ENCODE peak calls at places on chromosomes 6 and 20, in ten cellular contexts. B is tibial nerve, L is right lobe of liver, C is body of pancreas, X is osteoblast, E is uterus, P is HCT116, M is AG09309, K is mesothelial cell of epicardium, G is fibroblast of mammary gland. A is an unnamed sample.

GRCh38 chr6:18362058-18362561 is 25.0 kb upstream of the RNF144B start:
- DNase-seq in C (peak; percentile 56), G (peak; percentile 88), L (no peak), P (no peak), B (no peak), E (peak; percentile 29), X (peak; percentile 79), K (no peak), M (peak; percentile 82), A (no peak)

GRCh38 chr6:34414999-34415858 is 10.6 kb downstream of the RPS10 start:
- DNase-seq in X (peak; percentile 85), P (peak; percentile 38), K (no peak), M (peak; percentile 60), G (peak; percentile 86), C (peak; percentile 90), B (peak; percentile 42), E (peak; percentile 63), L (peak; percentile 75), A (no peak)

GRCh38 chr6:108736832-108737231 is 111.4 kb upstream of the ARMC2 start:
- DNase-seq in G (peak; percentile 82), X (peak; percentile 96), K (no peak), L (peak; percentile 26), E (peak; percentile 32), P (peak; percentile 78), B (no peak), M (no peak), C (peak; percentile 35), A (no peak)

GRCh38 chr6:30885481-30885998 is 1.2 kb downstream of the DDR1 start:
- DNase-seq in K (no peak), C (peak; percentile 66), E (no peak), G (no peak), M (no peak), P (no peak), X (peak; percentile 85), B (no peak), L (no peak), A (no peak)

GRCh38 chr6:137237413-137238170 is 18.4 kb upstream of the IFNGR1 start:
- DNase-seq in P (no peak), B (no peak), C (no peak), G (peak; percentile 81), X (peak; percentile 80), L (no peak), E (no peak), M (peak; percentile 62), K (no peak), A (no peak)

GRCh38 chr20:2585811-2586210 is 49.4 kb downstream of the TMC2 start:
- DNase-seq in C (no peak), K (no peak), B (no peak), E (no peak), L (no peak), M (peak; percentile 11), X (peak; percentile 62), G (peak; percentile 70), P (no peak), A (no peak)

GRCh38 chr6:118744261-118744941 is 93.0 kb upstream of the CEP85L start:
- DNase-seq in E (no peak), P (no peak), K (no peak), L (no peak), M (no peak), B (no peak), C (no peak), X (peak; percentile 76), G (peak; percentile 68), A (no peak)

GRCh38 chr6:138963531-138963930 is 24.5 kb downstream of the REPS1 start:
- DNase-seq in E (no peak), L (no peak), X (no peak), B (no peak), M (no peak), C (no peak), P (no peak), G (no peak), K (no peak), A (no peak)

GRCh38 chr6:92473056-92473455 is 946.3 kb downstream of the EPHA7 start:
- DNase-seq in B (no peak), L (no peak), P (no peak), C (no peak), X (no peak), G (no peak), K (no peak), M (no peak), E (no peak), A (no peak)

GRCh38 chr6:38603492-38603891 is 36.2 kb downstream of the BTBD9 start:
- DNase-seq in M (no peak), K (no peak), C (no peak), B (no peak), P (no peak), L (no peak), X (no peak), G (no peak), E (no peak), A (no peak)

GRCh38 chr20:40986774-40987173 is 41.8 kb upstream of the TOP1 start:
- DNase-seq in P (no peak), M (no peak), C (no peak), G (no peak), B (no peak), E (no peak), X (no peak), K (no peak), L (no peak), A (no peak)

GRCh38 chr6:19824058-19824807 is 12.9 kb upstream of the ID4 start:
- DNase-seq in K (no peak), B (no peak), M (no peak), G (no peak), P (no peak), E (peak; percentile 72), C (no peak), L (no peak), X (no peak), A (no peak)

GRCh38 chr6:112116215-112116614 is 28.8 kb downstream of the FAM229B start:
- DNase-seq in X (no peak), E (no peak), K (no peak), M (no peak), B (no peak), G (no peak), C (no peak), L (peak; percentile 68), P (no peak), A (no peak)

GRCh38 chr6:167005350-167006159 is 6.4 kb downstream of the CEP43 start:
- DNase-seq in K (peak; percentile 45), L (peak; percentile 71), C (peak; percentile 6), P (no peak), B (no peak), G (peak; percentile 53), M (no peak), E (peak; percentile 54), X (no peak), A (no peak)

GRCh38 chr6:36840471-36841461 is 1.5 kb upstream of the CPNE5 start:
- DNase-seq in L (no peak), G (no peak), B (no peak), P (no peak), C (no peak), M (no peak), X (peak; percentile 89), K (no peak), E (peak; percentile 42), A (no peak)

GRCh38 chr20:6636209-6637159 is 131.0 kb upstream of the BMP2 start:
- DNase-seq in C (peak; percentile 74), G (peak; percentile 69), X (peak; percentile 51), P (no peak), K (no peak), M (peak; percentile 40), B (no peak), L (no peak), E (peak; percentile 17), A (no peak)
- TF ChIP-seq CTCF in C (peak; percentile 87), G (peak; percentile 48), X (peak; percentile 63), P (peak; percentile 11), K (peak; percentile 46), M (peak; percentile 66), B (peak; percentile 55), L (peak; percentile 75), E (peak; percentile 24), A (peak; percentile 73)

DNA sequence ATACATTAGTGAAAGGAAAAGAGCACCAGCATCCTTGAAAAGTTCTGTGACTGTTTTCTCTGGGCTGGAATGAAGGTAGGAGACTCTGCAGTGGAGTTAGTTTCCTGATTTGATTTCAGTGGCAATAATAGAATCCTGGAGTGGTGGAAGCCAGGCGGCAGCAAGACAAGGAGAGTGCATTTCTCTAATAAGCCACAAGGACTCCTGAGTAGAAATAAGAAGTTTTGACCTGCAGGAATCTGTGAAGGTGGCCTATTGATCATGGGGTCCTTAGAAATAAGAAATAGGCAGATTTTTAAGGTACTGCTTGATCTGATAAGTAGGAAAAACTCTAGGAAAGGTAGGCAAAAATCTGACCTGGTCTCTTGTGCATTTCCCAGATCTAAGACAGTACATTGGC is 68.4 kb upstream of the ELOVL5 start:
- DNase-seq in X (no peak), C (no peak), B (no peak), P (no peak), G (no peak), M (no peak), E (no peak), K (no peak), L (no peak), A (no peak)
- TF ChIP-seq CTCF in X (peak; percentile 12), C (no peak), B (no peak), P (peak; percentile 23), G (no peak), M (no peak), E (no peak), K (peak; percentile 31), L (no peak), A (no peak)

DNA sequence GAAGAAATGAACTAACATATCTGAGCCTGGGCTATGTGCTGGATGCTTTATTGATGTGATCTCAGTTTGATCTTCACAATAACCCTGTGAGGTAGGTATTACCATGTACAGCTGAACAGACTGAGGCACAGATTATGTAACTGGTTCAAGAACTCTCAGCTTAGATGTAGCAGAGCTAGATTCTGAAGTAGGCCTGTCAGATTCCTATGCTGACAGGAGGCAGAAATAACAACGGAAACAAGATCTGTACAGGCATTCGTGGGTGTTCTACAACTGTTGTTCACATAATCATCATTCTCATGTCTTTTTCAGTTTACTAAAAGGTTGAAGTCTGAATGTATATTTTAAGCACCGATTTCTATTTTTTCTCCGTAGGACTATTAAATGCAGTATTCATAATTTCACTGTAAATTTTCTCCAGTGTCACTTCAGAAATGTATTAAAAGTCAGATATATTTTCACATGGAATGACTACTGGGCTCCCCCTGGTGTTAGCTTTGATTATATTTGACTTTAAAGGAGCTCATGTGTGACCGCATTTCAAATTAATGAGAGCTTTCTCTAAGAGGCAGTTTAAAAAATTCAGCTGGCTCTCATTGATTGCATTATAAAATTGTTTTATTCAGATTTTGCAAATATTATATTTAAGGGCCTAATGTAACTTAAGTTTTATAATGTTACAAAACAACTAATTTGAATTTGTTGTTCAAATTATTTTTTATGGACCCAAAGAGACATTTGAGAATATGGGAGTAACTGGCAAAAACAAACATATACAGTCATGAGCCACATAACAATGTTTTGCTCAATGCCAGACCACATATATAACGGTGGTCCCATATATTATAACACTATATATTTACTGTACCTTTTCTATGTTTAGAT is 36.4 kb upstream of the SLC17A4 start:
- DNase-seq in B (no peak), X (peak; percentile 63), M (no peak), C (peak; percentile 44), L (no peak), K (no peak), G (peak; percentile 40), E (no peak), P (peak; percentile 6), A (no peak)
- TF ChIP-seq CTCF in B (no peak), X (peak; percentile 73), M (peak; percentile 52), C (peak; percentile 80), L (peak; percentile 73), K (peak; percentile 73), G (peak; percentile 59), E (peak; percentile 21), P (peak; percentile 53), A (peak; percentile 69)

DNA sequence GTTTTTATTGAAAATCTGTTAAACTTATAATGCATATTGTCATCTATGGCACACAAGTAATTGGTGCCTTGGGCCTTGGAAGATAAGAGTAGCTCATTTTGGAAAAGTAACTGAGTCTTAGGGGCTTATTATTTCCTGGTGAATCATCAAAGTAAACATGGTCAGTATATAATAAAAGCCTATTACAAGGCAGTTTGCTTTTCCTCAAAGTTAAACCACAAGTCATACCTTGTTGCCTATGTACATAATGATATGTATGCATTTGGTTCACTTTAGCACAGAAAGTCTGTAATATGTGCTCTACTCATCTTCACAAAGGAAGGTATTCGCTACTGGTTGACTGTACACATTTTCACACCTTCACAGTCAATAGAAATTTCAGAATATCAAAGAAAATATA is 10.3 kb upstream of the FRK start:
- DNase-seq in M (no peak), K (no peak), L (no peak), B (no peak), G (no peak), C (no peak), X (no peak), P (no peak), E (no peak), A (no peak)
- TF ChIP-seq CTCF in M (no peak), K (no peak), L (no peak), B (no peak), G (no peak), C (no peak), X (no peak), P (no peak), E (no peak), A (no peak)